ENCODE peak calls at places on chromosomes 16 and 17, in six cellular contexts. One of them, this sample, is unnamed.

GRCh38 chr16:4389051-4389955 is 17.7 kb downstream of the VASN start:
- DNase-seq in H9: no peak
- DNase-seq in stimulated activated CD4-positive, alpha-beta T cell treated with anti-CD3 and anti-CD28 coated beads, Interleukin-4, amount 100 ng/mL, for 48 hours: no peak
- DNase-seq in 8988T: no peak
- DNase-seq in cerebellar cortex: no peak
- DNase-seq in EL: no peak
- DNase-seq in this sample: no peak

GRCh38 chr16:31695667-31696066 is 168.0 kb downstream of the AHSP start:
- DNase-seq in stimulated activated CD4-positive, alpha-beta T cell treated with anti-CD3 and anti-CD28 coated beads, Interleukin-4, amount 100 ng/mL, for 48 hours: no peak
- DNase-seq in EL: no peak
- DNase-seq in H9: no peak
- DNase-seq in cerebellar cortex: no peak
- DNase-seq in 8988T: no peak
- DNase-seq in this sample: no peak

GRCh38 chr17:82303944-82304808 is 13.2 kb downstream of the CD7 start:
- DNase-seq in H9: no peak
- DNase-seq in cerebellar cortex: no peak
- DNase-seq in EL: no peak
- DNase-seq in 8988T: no peak
- DNase-seq in stimulated activated CD4-positive, alpha-beta T cell treated with anti-CD3 and anti-CD28 coated beads, Interleukin-4, amount 100 ng/mL, for 48 hours: no peak
- DNase-seq in this sample: no peak

GRCh38 chr16:23060458-23061320 is 88.6 kb downstream of the USP31 start:
- DNase-seq in EL: peak
- DNase-seq in stimulated activated CD4-positive, alpha-beta T cell treated with anti-CD3 and anti-CD28 coated beads, Interleukin-4, amount 100 ng/mL, for 48 hours: peak
- DNase-seq in H9: peak
- DNase-seq in 8988T: peak
- DNase-seq in cerebellar cortex: peak
- DNase-seq in this sample: peak

GRCh38 chr17:20080513-20080912 is 71.4 kb downstream of the SPECC1 start:
- DNase-seq in 8988T: no peak
- DNase-seq in cerebellar cortex: no peak
- DNase-seq in stimulated activated CD4-positive, alpha-beta T cell treated with anti-CD3 and anti-CD28 coated beads, Interleukin-4, amount 100 ng/mL, for 48 hours: no peak
- DNase-seq in H9: no peak
- DNase-seq in EL: no peak
- DNase-seq in this sample: no peak

GRCh38 chr16:66798162-66798561 is 3.2 kb downstream of the TERB1 start:
- DNase-seq in EL: peak
- DNase-seq in H9: no peak
- DNase-seq in stimulated activated CD4-positive, alpha-beta T cell treated with anti-CD3 and anti-CD28 coated beads, Interleukin-4, amount 100 ng/mL, for 48 hours: no peak
- DNase-seq in cerebellar cortex: no peak
- DNase-seq in 8988T: no peak
- DNase-seq in this sample: peak

GRCh38 chr17:10050597-10051101 is 145.6 kb upstream of the RCVRN start:
- DNase-seq in cerebellar cortex: no peak
- DNase-seq in H9: no peak
- DNase-seq in 8988T: no peak
- DNase-seq in EL: no peak
- DNase-seq in stimulated activated CD4-positive, alpha-beta T cell treated with anti-CD3 and anti-CD28 coated beads, Interleukin-4, amount 100 ng/mL, for 48 hours: no peak
- DNase-seq in this sample: no peak

GRCh38 chr16:79386299-79386698 is 214.2 kb downstream of the MAF start:
- DNase-seq in H9: no peak
- DNase-seq in stimulated activated CD4-positive, alpha-beta T cell treated with anti-CD3 and anti-CD28 coated beads, Interleukin-4, amount 100 ng/mL, for 48 hours: no peak
- DNase-seq in 8988T: no peak
- DNase-seq in EL: no peak
- DNase-seq in cerebellar cortex: no peak
- DNase-seq in this sample: no peak

GRCh38 chr17:78237403-78238012 is 6.1 kb downstream of the TMEM235 start:
- DNase-seq in EL: no peak
- DNase-seq in H9: no peak
- DNase-seq in stimulated activated CD4-positive, alpha-beta T cell treated with anti-CD3 and anti-CD28 coated beads, Interleukin-4, amount 100 ng/mL, for 48 hours: no peak
- DNase-seq in 8988T: no peak
- DNase-seq in cerebellar cortex: no peak
- DNase-seq in this sample: no peak

GRCh38 chr17:21345236-21345635 is 30.9 kb upstream of the KCNJ12 start:
- DNase-seq in stimulated activated CD4-positive, alpha-beta T cell treated with anti-CD3 and anti-CD28 coated beads, Interleukin-4, amount 100 ng/mL, for 48 hours: no peak
- DNase-seq in H9: no peak
- DNase-seq in EL: peak
- DNase-seq in cerebellar cortex: no peak
- DNase-seq in 8988T: no peak
- DNase-seq in this sample: no peak

GRCh38 chr17:2994441-2994840 is 69.0 kb downstream of the OR1D5 start:
- DNase-seq in cerebellar cortex: no peak
- DNase-seq in H9: no peak
- DNase-seq in 8988T: no peak
- DNase-seq in EL: no peak
- DNase-seq in stimulated activated CD4-positive, alpha-beta T cell treated with anti-CD3 and anti-CD28 coated beads, Interleukin-4, amount 100 ng/mL, for 48 hours: no peak
- DNase-seq in this sample: no peak

GRCh38 chr17:2179615-2180295 is 123.8 kb downstream of the SMG6 start:
- DNase-seq in stimulated activated CD4-positive, alpha-beta T cell treated with anti-CD3 and anti-CD28 coated beads, Interleukin-4, amount 100 ng/mL, for 48 hours: no peak
- DNase-seq in 8988T: no peak
- DNase-seq in cerebellar cortex: peak
- DNase-seq in EL: peak
- DNase-seq in H9: no peak
- DNase-seq in this sample: peak

GRCh38 chr17:35460354-35460851 is 11.8 kb upstream of the SLFN13 start:
- DNase-seq in 8988T: no peak
- DNase-seq in H9: peak
- DNase-seq in cerebellar cortex: no peak
- DNase-seq in EL: no peak
- DNase-seq in stimulated activated CD4-positive, alpha-beta T cell treated with anti-CD3 and anti-CD28 coated beads, Interleukin-4, amount 100 ng/mL, for 48 hours: peak
- DNase-seq in this sample: no peak

GRCh38 chr16:17304124-17304813 is 166.5 kb downstream of the XYLT1 start:
- DNase-seq in stimulated activated CD4-positive, alpha-beta T cell treated with anti-CD3 and anti-CD28 coated beads, Interleukin-4, amount 100 ng/mL, for 48 hours: no peak
- DNase-seq in EL: no peak
- DNase-seq in 8988T: no peak
- DNase-seq in cerebellar cortex: no peak
- DNase-seq in H9: no peak
- DNase-seq in this sample: peak

GRCh38 chr16:7765079-7765550 is 432.5 kb downstream of the RBFOX1 start:
- DNase-seq in cerebellar cortex: no peak
- DNase-seq in H9: peak
- DNase-seq in EL: no peak
- DNase-seq in 8988T: no peak
- DNase-seq in stimulated activated CD4-positive, alpha-beta T cell treated with anti-CD3 and anti-CD28 coated beads, Interleukin-4, amount 100 ng/mL, for 48 hours: no peak
- DNase-seq in this sample: no peak

GRCh38 chr17:48187867-48188608 is 80.5 kb downstream of the SNX11 start:
- DNase-seq in 8988T: no peak
- DNase-seq in H9: no peak
- DNase-seq in stimulated activated CD4-positive, alpha-beta T cell treated with anti-CD3 and anti-CD28 coated beads, Interleukin-4, amount 100 ng/mL, for 48 hours: no peak
- DNase-seq in EL: no peak
- DNase-seq in cerebellar cortex: no peak
- DNase-seq in this sample: no peak

GRCh38 chr16:89119661-89120141 is 26.0 kb downstream of the ACSF3 start:
- DNase-seq in EL: no peak
- DNase-seq in stimulated activated CD4-positive, alpha-beta T cell treated with anti-CD3 and anti-CD28 coated beads, Interleukin-4, amount 100 ng/mL, for 48 hours: no peak
- DNase-seq in 8988T: no peak
- DNase-seq in H9: no peak
- DNase-seq in cerebellar cortex: no peak
- DNase-seq in this sample: no peak

GRCh38 chr16:51665599-51665998 is 514.5 kb upstream of the SALL1 start:
- DNase-seq in stimulated activated CD4-positive, alpha-beta T cell treated with anti-CD3 and anti-CD28 coated beads, Interleukin-4, amount 100 ng/mL, for 48 hours: no peak
- DNase-seq in cerebellar cortex: no peak
- DNase-seq in H9: no peak
- DNase-seq in 8988T: no peak
- DNase-seq in EL: no peak
- DNase-seq in this sample: no peak

GRCh38 chr17:74049167-74049797 is 154.2 kb upstream of the RPL38 start:
- DNase-seq in cerebellar cortex: no peak
- DNase-seq in H9: no peak
- DNase-seq in 8988T: no peak
- DNase-seq in EL: no peak
- DNase-seq in stimulated activated CD4-positive, alpha-beta T cell treated with anti-CD3 and anti-CD28 coated beads, Interleukin-4, amount 100 ng/mL, for 48 hours: no peak
- DNase-seq in this sample: no peak